ENCODE peak calls at places on chromosomes 12 and 14, in five cellular contexts. P is mucosa of gallbladder; A is stimulated activated CD4-positive, alpha-beta T cell treated with anti-CD3 and anti-CD28 coated beads, Interleukin-1b, Interleukin-23, amount 100 ng/mL, for 24 hours; D is sciatic nerve; N is GM12865. S is an unnamed sample.

GRCh38 chr12:6635856-6636521 is at the start of gene LPAR5:
- DNase-seq in A (no peak), D (no peak), P (peak), N (peak), S (peak)

GRCh38 chr12:10607885-10608458 is 5.4 kb downstream of the MAGOHB start:
- DNase-seq in N (no peak), D (no peak), A (no peak), P (no peak), S (no peak)

GRCh38 chr12:109963743-109964429 is 32.3 kb downstream of the GIT2 start:
- DNase-seq in N (no peak), P (peak), D (no peak), A (no peak), S (no peak)

GRCh38 chr12:6195665-6196535 is 4.3 kb upstream of the CD9 start:
- DNase-seq in P (peak), A (peak), D (peak), N (peak), S (peak)

GRCh38 chr12:49790741-49791140 is 37.5 kb downstream of the NCKAP5L start:
- DNase-seq in P (no peak), A (no peak), N (no peak), D (no peak), S (no peak)

GRCh38 chr12:31366104-31366621 is 40.2 kb upstream of the SINHCAF start:
- DNase-seq in P (no peak), A (no peak), D (no peak), N (no peak), S (no peak)

GRCh38 chr12:6548556-6549378 is 7.1 kb downstream of the IFFO1 start:
- DNase-seq in P (no peak), A (no peak), N (no peak), D (no peak), S (no peak)

GRCh38 chr12:56591111-56591510 is 39.0 kb downstream of the BAZ2A start:
- DNase-seq in A (no peak), D (no peak), N (no peak), P (no peak), S (no peak)

GRCh38 chr12:77575376-77575775 is 255.3 kb upstream of the NAV3 start:
- DNase-seq in P (no peak), A (no peak), D (no peak), N (no peak), S (no peak)

GRCh38 chr14:71651228-71651627 is 281.0 kb upstream of the RGS6 start:
- DNase-seq in P (peak), A (no peak), N (no peak), D (no peak), S (no peak)

GRCh38 chr12:18703916-18704315 is 33.9 kb downstream of the PLCZ1 start:
- DNase-seq in N (no peak), D (no peak), P (no peak), A (no peak), S (no peak)

GRCh38 chr12:55658635-55659391 is 22.1 kb downstream of the OR10P1 start:
- DNase-seq in A (no peak), P (peak), N (no peak), D (no peak), S (no peak)

GRCh38 chr14:67650694-67651093 is 23.7 kb downstream of the VTI1B start:
- DNase-seq in D (no peak), P (no peak), N (no peak), A (no peak), S (no peak)

GRCh38 chr12:119229837-119230236 is 51.1 kb downstream of the HSPB8 start:
- DNase-seq in A (no peak), P (peak), D (no peak), N (peak), S (no peak)

GRCh38 chr12:104526751-104527150 is 70.0 kb downstream of the CHST11 start:
- DNase-seq in A (no peak), D (no peak), N (no peak), P (no peak), S (no peak)